ENCODE peak calls at places on chromosomes 4 and X, in five cellular contexts. E is dermis blood vessel endothelial cell; B is stimulated activated CD8-positive, alpha-beta memory T cell treated with anti-CD3 and anti-CD28 coated beads, Interleukin-7, amount 100 ng/mL, for 24 hours; C is M059J; S is tibial nerve. N is an unnamed sample.

GRCh38 chr4:67988986-67989385 is 25.7 kb upstream of the TMPRSS11A start:
- DNase-seq in E (no peak), C (peak), S (no peak), B (no peak), N (no peak)

GRCh38 chr4:168549145-168549544 is 52.3 kb downstream of the PALLD start:
- DNase-seq in C (no peak), S (no peak), B (no peak), E (no peak), N (no peak)

GRCh38 chrX:22424919-22425318 is 152.2 kb downstream of the CBLL2 start:
- DNase-seq in E (no peak), S (no peak), B (no peak), C (no peak), N (peak)

GRCh38 chr4:23911675-23912455 is 22.0 kb upstream of the PPARGC1A start:
- DNase-seq in B (no peak), C (no peak), E (no peak), S (no peak), N (no peak)

GRCh38 chrX:2859197-2859797 is 30.6 kb downstream of the GYG2 start:
- DNase-seq in E (no peak), C (no peak), B (no peak), S (no peak), N (no peak)

GRCh38 chr4:86594559-86595425 is 677 bp downstream of the PTPN13 start:
- DNase-seq in B (no peak), E (peak), S (no peak), C (peak), N (peak)

GRCh38 chr4:8281519-8282133 is 12.1 kb downstream of the HTRA3 start:
- DNase-seq in C (no peak), S (peak), E (no peak), B (no peak), N (no peak)

GRCh38 chr4:3070709-3071500 is 3.4 kb downstream of the HTT-AS start:
- DNase-seq in C (peak), S (no peak), E (no peak), B (no peak), N (no peak)

GRCh38 chrX:42524374-42524773 is 253.6 kb downstream of the PPP1R2C start:
- DNase-seq in B (no peak), E (no peak), C (peak), S (no peak), N (peak)

GRCh38 chr4:71607109-71607508 is 176.8 kb downstream of the GC start:
- DNase-seq in E (no peak), S (no peak), B (no peak), C (no peak), N (no peak)